ENCODE peak calls at places on chromosomes 6 and 20, in seven cellular contexts. J is astrocyte of the hippocampus, H is NCI-H345, E is dermis microvascular lymphatic vessel endothelial cell, F is fibroblast of pulmonary artery, C is amygdala, O is ELR. I is an unnamed sample.

GRCh38 chr20:57087102-57087501 is 179.3 kb downstream of the BMP7 start:
- DNase-seq in J (no peak), H (peak), E (no peak), F (no peak), C (no peak), O (no peak), I (no peak)

GRCh38 chr6:53651764-53652401 is 13.7 kb downstream of the KLHL31 start:
- DNase-seq in J (peak), H (peak), E (peak), F (peak), C (peak), O (peak), I (peak)

GRCh38 chr6:78526432-78526831 is 340.9 kb upstream of the IRAK1BP1 start:
- DNase-seq in J (no peak), H (no peak), E (no peak), F (no peak), C (no peak), O (no peak), I (no peak)

GRCh38 chr6:152636675-152637421 is at the start of gene SYNE1:
- DNase-seq in J (peak), H (no peak), E (no peak), F (peak), C (peak), O (peak), I (peak)

GRCh38 chr20:36628076-36628475 is 17.9 kb downstream of the SLA2 start:
- DNase-seq in J (no peak), H (no peak), E (no peak), F (no peak), C (no peak), O (no peak), I (no peak)

GRCh38 chr6:44260451-44261297 is 3.3 kb upstream of the SLC35B2 start:
- DNase-seq in J (no peak), H (no peak), E (no peak), F (no peak), C (no peak), O (no peak), I (no peak)

GRCh38 chr20:33846291-33846916 is 35.3 kb downstream of the CHMP4B start:
- DNase-seq in J (no peak), H (no peak), E (no peak), F (peak), C (no peak), O (no peak), I (no peak)

GRCh38 chr6:144411506-144412165 is 126.5 kb downstream of the UTRN start:
- DNase-seq in J (peak), H (no peak), E (no peak), F (no peak), C (no peak), O (peak), I (no peak)

GRCh38 chr20:36085686-36086267 is 68.8 kb upstream of the EPB41L1 start:
- DNase-seq in J (peak), H (no peak), E (no peak), F (peak), C (no peak), O (peak), I (no peak)

GRCh38 chr6:32883789-32884188 is 29.8 kb downstream of the PSMB9 start:
- DNase-seq in J (peak), H (no peak), E (no peak), F (peak), C (no peak), O (peak), I (no peak)

GRCh38 chr6:25232478-25232877 is 46.7 kb upstream of the CARMIL1 start:
- DNase-seq in J (no peak), H (no peak), E (no peak), F (no peak), C (no peak), O (peak), I (no peak)

I was measured in putamen.